ENCODE peak calls at places on chromosomes 16 and 17, in seven cellular contexts. R is SW480, C is epithelial cell of esophagus, S is T-helper 1 cell, U is NCI-H2081, Z is fibroblast of pulmonary artery, F is GM12892. O is an unnamed sample.

GRCh38 chr17:8695241-8695640 is 49.4 kb downstream of the CCDC42 start:
- DNase-seq in R (no peak), C (no peak), S (no peak), U (no peak), Z (peak), F (no peak), O (no peak)

GRCh38 chr17:36608794-36609497 is 7.6 kb downstream of the MRM1 start:
- DNase-seq in R (peak), C (peak), S (no peak), U (peak), Z (peak), F (no peak), O (no peak)

GRCh38 chr16:69176033-69176780 is 10.8 kb upstream of the SNTB2 start:
- DNase-seq in R (no peak), C (no peak), S (no peak), U (no peak), Z (peak), F (no peak), O (no peak)

GRCh38 chr16:70696952-70697600 is 11.2 kb upstream of the MTSS2 start:
- DNase-seq in R (no peak), C (peak), S (no peak), U (no peak), Z (no peak), F (no peak), O (no peak)

GRCh38 chr17:52410781-52411180 is 252.3 kb upstream of the CA10 start:
- DNase-seq in R (no peak), C (peak), S (no peak), U (peak), Z (no peak), F (no peak), O (no peak)

GRCh38 chr17:65564793-65565192 is 3.3 kb upstream of the AXIN2 start:
- DNase-seq in R (peak), C (no peak), S (no peak), U (peak), Z (peak), F (no peak), O (no peak)

GRCh38 chr17:49958723-49959122 is 10.3 kb upstream of the DLX4 start:
- DNase-seq in R (no peak), C (no peak), S (no peak), U (no peak), Z (no peak), F (no peak), O (no peak)

GRCh38 chr16:3121843-3122467 is 9.6 kb downstream of the ZNF205 start:
- DNase-seq in R (no peak), C (no peak), S (no peak), U (peak), Z (peak), F (no peak), O (no peak)

GRCh38 chr16:48231675-48232214 is 12.4 kb upstream of the LONP2 start:
- DNase-seq in R (no peak), C (peak), S (no peak), U (no peak), Z (peak), F (no peak), O (no peak)

GRCh38 chr17:74768069-74768762 is 7.9 kb downstream of the NAT9 start:
- DNase-seq in R (no peak), C (no peak), S (no peak), U (no peak), Z (peak), F (no peak), O (no peak)

GRCh38 chr17:68719431-68719830 is 118.3 kb upstream of the FAM20A start:
- DNase-seq in R (no peak), C (peak), S (no peak), U (no peak), Z (no peak), F (no peak), O (no peak)

GRCh38 chr16:54633943-54634362 is 296.7 kb upstream of the IRX5 start:
- DNase-seq in R (no peak), C (peak), S (no peak), U (no peak), Z (peak), F (no peak), O (no peak)

GRCh38 chr16:8109510-8110369 is 480.6 kb downstream of the TMEM114 start:
- DNase-seq in R (no peak), C (no peak), S (no peak), U (no peak), Z (no peak), F (no peak), O (no peak)

O was measured in CD4-positive, alpha-beta memory T cell.